ENCODE peak calls at places on chromosomes 2 and 18, in nine cellular contexts. One of them, this sample, is unnamed.

GRCh38 chr2:225270053-225270452 is 129.5 kb upstream of the NYAP2 start:
- DNase-seq in NCI-H2171: no peak
- DNase-seq in activated T-cell treated with anti-CD3 and anti-CD28 coated beads for 4 hours: no peak
- DNase-seq in NCI-H1417: peak
- DNase-seq in hypothalamus: no peak
- DNase-seq in stimulated activated CD8-positive, alpha-beta memory T cell treated with anti-CD3 and anti-CD28 coated beads, Interleukin-15, amount 100 ng/mL, for 48 hours: no peak
- DNase-seq in activated effector memory CD4-positive, alpha-beta T cell treated with Interleukin-2 at 50 U/mL for 16 hours: no peak
- DNase-seq in brain microvascular endothelial cell: no peak
- DNase-seq in iris pigment epithelial cell: no peak
- DNase-seq in this sample: no peak

GRCh38 chr18:68679531-68679930 is 35.4 kb downstream of the TMX3 start:
- DNase-seq in NCI-H2171: no peak
- DNase-seq in activated T-cell treated with anti-CD3 and anti-CD28 coated beads for 4 hours: no peak
- DNase-seq in NCI-H1417: peak
- DNase-seq in hypothalamus: no peak
- DNase-seq in stimulated activated CD8-positive, alpha-beta memory T cell treated with anti-CD3 and anti-CD28 coated beads, Interleukin-15, amount 100 ng/mL, for 48 hours: no peak
- DNase-seq in activated effector memory CD4-positive, alpha-beta T cell treated with Interleukin-2 at 50 U/mL for 16 hours: no peak
- DNase-seq in brain microvascular endothelial cell: no peak
- DNase-seq in iris pigment epithelial cell: peak
- DNase-seq in this sample: peak

GRCh38 chr18:26741041-26741440 is 124.5 kb downstream of the AQP4 start:
- DNase-seq in NCI-H2171: no peak
- DNase-seq in activated T-cell treated with anti-CD3 and anti-CD28 coated beads for 4 hours: no peak
- DNase-seq in NCI-H1417: no peak
- DNase-seq in hypothalamus: no peak
- DNase-seq in stimulated activated CD8-positive, alpha-beta memory T cell treated with anti-CD3 and anti-CD28 coated beads, Interleukin-15, amount 100 ng/mL, for 48 hours: no peak
- DNase-seq in activated effector memory CD4-positive, alpha-beta T cell treated with Interleukin-2 at 50 U/mL for 16 hours: no peak
- DNase-seq in brain microvascular endothelial cell: no peak
- DNase-seq in iris pigment epithelial cell: peak
- DNase-seq in this sample: no peak

GRCh38 chr2:219475278-219475677 is 23.4 kb upstream of the GMPPA start:
- DNase-seq in NCI-H2171: no peak
- DNase-seq in activated T-cell treated with anti-CD3 and anti-CD28 coated beads for 4 hours: no peak
- DNase-seq in NCI-H1417: peak
- DNase-seq in hypothalamus: no peak
- DNase-seq in stimulated activated CD8-positive, alpha-beta memory T cell treated with anti-CD3 and anti-CD28 coated beads, Interleukin-15, amount 100 ng/mL, for 48 hours: no peak
- DNase-seq in activated effector memory CD4-positive, alpha-beta T cell treated with Interleukin-2 at 50 U/mL for 16 hours: no peak
- DNase-seq in brain microvascular endothelial cell: no peak
- DNase-seq in iris pigment epithelial cell: no peak
- DNase-seq in this sample: no peak

GRCh38 chr18:50231621-50232020 is 34.7 kb downstream of the CFAP53 start:
- DNase-seq in NCI-H2171: no peak
- DNase-seq in activated T-cell treated with anti-CD3 and anti-CD28 coated beads for 4 hours: no peak
- DNase-seq in NCI-H1417: no peak
- DNase-seq in hypothalamus: no peak
- DNase-seq in stimulated activated CD8-positive, alpha-beta memory T cell treated with anti-CD3 and anti-CD28 coated beads, Interleukin-15, amount 100 ng/mL, for 48 hours: no peak
- DNase-seq in activated effector memory CD4-positive, alpha-beta T cell treated with Interleukin-2 at 50 U/mL for 16 hours: no peak
- DNase-seq in brain microvascular endothelial cell: no peak
- DNase-seq in iris pigment epithelial cell: peak
- DNase-seq in this sample: no peak

GRCh38 chr2:171279983-171280790 is 119.5 kb upstream of the TLK1 start:
- DNase-seq in NCI-H2171: no peak
- DNase-seq in activated T-cell treated with anti-CD3 and anti-CD28 coated beads for 4 hours: no peak
- DNase-seq in NCI-H1417: no peak
- DNase-seq in hypothalamus: no peak
- DNase-seq in stimulated activated CD8-positive, alpha-beta memory T cell treated with anti-CD3 and anti-CD28 coated beads, Interleukin-15, amount 100 ng/mL, for 48 hours: no peak
- DNase-seq in activated effector memory CD4-positive, alpha-beta T cell treated with Interleukin-2 at 50 U/mL for 16 hours: no peak
- DNase-seq in brain microvascular endothelial cell: no peak
- DNase-seq in iris pigment epithelial cell: no peak
- DNase-seq in this sample: no peak

GRCh38 chr18:69397096-69397495 is 3.6 kb upstream of the DOK6 start:
- DNase-seq in NCI-H2171: no peak
- DNase-seq in activated T-cell treated with anti-CD3 and anti-CD28 coated beads for 4 hours: no peak
- DNase-seq in NCI-H1417: no peak
- DNase-seq in hypothalamus: no peak
- DNase-seq in stimulated activated CD8-positive, alpha-beta memory T cell treated with anti-CD3 and anti-CD28 coated beads, Interleukin-15, amount 100 ng/mL, for 48 hours: no peak
- DNase-seq in activated effector memory CD4-positive, alpha-beta T cell treated with Interleukin-2 at 50 U/mL for 16 hours: no peak
- DNase-seq in brain microvascular endothelial cell: peak
- DNase-seq in iris pigment epithelial cell: peak
- DNase-seq in this sample: no peak

GRCh38 chr18:77078671-77079070 is 53.9 kb downstream of the MBP start:
- DNase-seq in NCI-H2171: no peak
- DNase-seq in activated T-cell treated with anti-CD3 and anti-CD28 coated beads for 4 hours: no peak
- DNase-seq in NCI-H1417: no peak
- DNase-seq in hypothalamus: no peak
- DNase-seq in stimulated activated CD8-positive, alpha-beta memory T cell treated with anti-CD3 and anti-CD28 coated beads, Interleukin-15, amount 100 ng/mL, for 48 hours: no peak
- DNase-seq in activated effector memory CD4-positive, alpha-beta T cell treated with Interleukin-2 at 50 U/mL for 16 hours: no peak
- DNase-seq in brain microvascular endothelial cell: no peak
- DNase-seq in iris pigment epithelial cell: no peak
- DNase-seq in this sample: no peak

GRCh38 chr2:101704046-101704466 is 6.5 kb downstream of the MAP4K4 start:
- DNase-seq in NCI-H2171: no peak
- DNase-seq in activated T-cell treated with anti-CD3 and anti-CD28 coated beads for 4 hours: no peak
- DNase-seq in NCI-H1417: no peak
- DNase-seq in hypothalamus: no peak
- DNase-seq in stimulated activated CD8-positive, alpha-beta memory T cell treated with anti-CD3 and anti-CD28 coated beads, Interleukin-15, amount 100 ng/mL, for 48 hours: no peak
- DNase-seq in activated effector memory CD4-positive, alpha-beta T cell treated with Interleukin-2 at 50 U/mL for 16 hours: no peak
- DNase-seq in brain microvascular endothelial cell: no peak
- DNase-seq in iris pigment epithelial cell: peak
- DNase-seq in this sample: peak

GRCh38 chr18:28124239-28125029 is 52.5 kb downstream of the CDH2 start:
- DNase-seq in NCI-H2171: no peak
- DNase-seq in activated T-cell treated with anti-CD3 and anti-CD28 coated beads for 4 hours: no peak
- DNase-seq in NCI-H1417: no peak
- DNase-seq in hypothalamus: no peak
- DNase-seq in stimulated activated CD8-positive, alpha-beta memory T cell treated with anti-CD3 and anti-CD28 coated beads, Interleukin-15, amount 100 ng/mL, for 48 hours: no peak
- DNase-seq in activated effector memory CD4-positive, alpha-beta T cell treated with Interleukin-2 at 50 U/mL for 16 hours: no peak
- DNase-seq in brain microvascular endothelial cell: no peak
- DNase-seq in iris pigment epithelial cell: peak
- DNase-seq in this sample: no peak

GRCh38 chr18:59380706-59381105 is 21.6 kb upstream of the LMAN1 start:
- DNase-seq in NCI-H2171: no peak
- DNase-seq in activated T-cell treated with anti-CD3 and anti-CD28 coated beads for 4 hours: no peak
- DNase-seq in NCI-H1417: no peak
- DNase-seq in hypothalamus: no peak
- DNase-seq in stimulated activated CD8-positive, alpha-beta memory T cell treated with anti-CD3 and anti-CD28 coated beads, Interleukin-15, amount 100 ng/mL, for 48 hours: no peak
- DNase-seq in activated effector memory CD4-positive, alpha-beta T cell treated with Interleukin-2 at 50 U/mL for 16 hours: no peak
- DNase-seq in brain microvascular endothelial cell: no peak
- DNase-seq in iris pigment epithelial cell: no peak
- DNase-seq in this sample: no peak